ENCODE peak calls at places on chromosome 14, in seven cellular contexts. Y is stomach, L is tibial artery, F is left ventricle myocardium inferior, D is A549, J is right atrium auricular region, A is lower lobe of right lung. G is an unnamed sample. For H3K9me3, the result is how much of the 10 kb centered on the place peaks cover.

GRCh38 chr14:77838756-77839565 is 39.1 kb downstream of the ADCK1 start:
- DNase-seq in Y (no peak), L (no peak), F (no peak), D (no peak), J (no peak), A (no peak), G (no peak)

GRCh38 chr14:86858043-86858442 is 1134.9 kb downstream of the GALC start:
- DNase-seq in Y (no peak), L (no peak), F (no peak), D (no peak), J (no peak), A (no peak), G (no peak)

GRCh38 chr14:50943261-50943942 is 881 bp downstream of the PYGL start:
- DNase-seq in Y (peak), L (peak), F (peak), D (peak), J (peak), A (peak), G (no peak)

GRCh38 chr14:39069923-39070322 is 33.1 kb downstream of the SEC23A start:
- DNase-seq in Y (no peak), L (no peak), F (no peak), D (no peak), J (no peak), A (no peak), G (no peak)

GRCh38 chr14:69610859-69611263 is 535 bp upstream of the SUSD6 start:
- DNase-seq in Y (no peak), L (no peak), F (no peak), D (no peak), J (no peak), A (no peak), G (no peak)

GRCh38 chr14:77071938-77072388 is 26.1 kb upstream of the CIPC start:
- DNase-seq in Y (no peak), L (no peak), F (no peak), D (no peak), J (no peak), A (no peak), G (no peak)

GRCh38 chr14:61502459-61503093 is 181.2 kb downstream of the PRKCH start:
- DNase-seq in Y (no peak), L (no peak), F (no peak), D (no peak), J (no peak), A (no peak), G (no peak)

GRCh38 chr14:25150934-25151790 is 101.2 kb upstream of the STXBP6 start:
- DNase-seq in Y (no peak), L (no peak), F (no peak), D (peak), J (no peak), A (no peak), G (no peak)

GRCh38 chr14:76834296-76834695 is 8.1 kb downstream of the LRRC74A start:
- DNase-seq in Y (no peak), L (no peak), F (no peak), D (no peak), J (no peak), A (no peak), G (no peak)

GRCh38 chr14:58408681-58409080 is 13.0 kb downstream of the TOMM20L start:
- DNase-seq in Y (no peak), L (no peak), F (no peak), D (no peak), J (no peak), A (no peak), G (no peak)

GRCh38 chr14:104561124-104561531 is 18.4 kb upstream of the C14orf180 start:
- DNase-seq in Y (no peak), L (no peak), F (no peak), D (no peak), J (no peak), A (no peak), G (no peak)

GRCh38 chr14:20035449-20035848 is 389 bp downstream of the OR4K13 start:
- DNase-seq in Y (no peak), L (no peak), F (no peak), D (no peak), J (no peak), A (no peak), G (no peak)
- H3K9me3 ChIP-seq in Y (under half), L (under half), F (under half), D (under half), J (under half), A (under half), G (under half)

GRCh38 chr14:53885241-53885640 is 71.4 kb downstream of the BMP4 start:
- DNase-seq in Y (no peak), L (no peak), F (no peak), D (no peak), J (no peak), A (no peak), G (no peak)
- H3K27ac ChIP-seq in Y (no peak), L (no peak), F (no peak), D (no peak), J (no peak), A (no peak), G (no peak)

GRCh38 chr14:65997350-65997749 is 488.8 kb upstream of the CCDC196 start:
- DNase-seq in Y (no peak), L (no peak), F (no peak), D (no peak), J (no peak), A (no peak), G (no peak)

GRCh38 chr14:65999865-66000264 is 486.3 kb upstream of the CCDC196 start:
- DNase-seq in Y (no peak), L (no peak), F (no peak), D (no peak), J (no peak), A (no peak), G (no peak)

GRCh38 chr14:66000771-66001170 is 485.4 kb upstream of the CCDC196 start:
- DNase-seq in Y (no peak), L (no peak), F (no peak), D (no peak), J (no peak), A (no peak), G (no peak)

GRCh38 chr14:66003082-66003740 is 483.0 kb upstream of the CCDC196 start:
- DNase-seq in Y (no peak), L (no peak), F (no peak), D (no peak), J (no peak), A (no peak), G (no peak)

GRCh38 chr14:66001356-66001755 is 484.8 kb upstream of the CCDC196 start:
- DNase-seq in Y (no peak), L (no peak), F (no peak), D (no peak), J (no peak), A (no peak), G (no peak)
- TF ChIP-seq CTCF in Y (no peak), L (no peak), F (no peak), D (no peak), J (no peak), A (no peak), G (no peak)

DNA sequence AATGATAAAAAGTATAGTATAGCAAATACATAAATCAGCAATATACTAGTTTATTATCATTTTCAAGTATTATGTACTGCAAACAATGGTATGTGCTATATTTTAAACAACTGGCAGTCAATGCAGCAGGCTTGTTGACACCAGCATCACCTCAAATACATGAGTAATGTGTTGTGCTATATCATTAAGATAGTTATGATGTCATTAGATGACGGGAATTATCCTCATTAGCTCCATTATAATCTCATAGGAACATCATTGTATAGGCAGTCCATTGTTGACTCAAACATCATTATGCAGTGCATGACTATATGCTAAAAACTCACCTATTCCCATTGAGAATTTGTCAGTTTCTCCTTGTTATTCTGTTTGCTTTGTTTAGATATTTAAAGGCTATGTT is 85.4 kb downstream of the PRKD1 start:
- DNase-seq in Y (no peak), L (no peak), F (no peak), D (no peak), J (no peak), A (no peak), G (no peak)
- H3K9me3 ChIP-seq in Y (under half), L (under half), F (under half), D (under half), J (under half), A (under half), G (under half)

GRCh38 chr14:93045965-93046695 is 69.6 kb downstream of the ITPK1 start:
- DNase-seq in Y (no peak), L (no peak), F (no peak), D (no peak), J (no peak), A (no peak), G (peak)

GRCh38 chr14:93047661-93048060 is 68.1 kb downstream of the ITPK1 start:
- DNase-seq in Y (no peak), L (peak), F (peak), D (no peak), J (no peak), A (no peak), G (no peak)

GRCh38 chr14:93047187-93047586 is 68.5 kb downstream of the ITPK1 start:
- DNase-seq in Y (no peak), L (no peak), F (peak), D (no peak), J (no peak), A (no peak), G (no peak)

GRCh38 chr14:93045211-93045674 is 70.5 kb downstream of the ITPK1 start:
- DNase-seq in Y (no peak), L (no peak), F (no peak), D (no peak), J (no peak), A (no peak), G (no peak)

GRCh38 chr14:93046696-93047050 is 69.1 kb downstream of the ITPK1 start:
- DNase-seq in Y (no peak), L (no peak), F (peak), D (no peak), J (no peak), A (no peak), G (no peak)
- H3K27ac ChIP-seq in Y (peak), L (no peak), F (peak), D (no peak), J (peak), A (no peak), G (no peak)

GRCh38 chr14:102096569-102097188 is 9.8 kb upstream of the HSP90AA1 start:
- DNase-seq in Y (peak), L (peak), F (peak), D (peak), J (peak), A (peak), G (peak)
- TF ChIP-seq CTCF in Y (peak), L (peak), F (peak), D (peak), J (peak), A (peak), G (peak)

DNA sequence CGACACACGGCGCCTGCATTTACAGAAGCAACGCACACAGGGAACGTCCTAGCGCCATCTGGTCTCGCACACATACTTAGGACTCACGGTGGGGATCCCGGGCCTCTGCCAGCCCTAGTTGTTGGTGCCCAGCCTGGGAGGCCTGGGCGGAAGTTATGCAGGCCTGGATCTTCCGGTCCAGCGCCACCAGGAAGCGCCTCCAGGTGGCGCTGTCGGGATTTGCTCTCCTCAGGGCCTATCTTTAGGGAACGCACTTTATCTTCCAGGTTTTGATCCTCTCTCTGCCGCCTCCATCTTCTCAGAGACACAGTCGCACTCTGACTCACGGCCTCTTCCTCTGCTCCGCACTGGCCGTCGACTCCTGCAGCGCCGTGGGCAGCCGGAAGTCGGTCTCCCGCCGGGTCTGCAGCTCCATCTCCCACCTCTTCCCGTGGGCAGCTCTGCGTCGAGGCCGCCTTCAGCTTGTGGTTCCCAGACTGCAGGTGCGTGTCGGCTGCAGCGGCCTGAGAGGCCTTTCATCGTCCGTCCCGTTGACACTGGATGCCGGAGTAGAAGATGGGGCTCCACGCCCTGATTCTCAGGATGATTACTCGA is 760.4 kb downstream of the TMEM121 start:
- DNase-seq in Y (no peak), L (no peak), F (no peak), D (peak), J (no peak), A (no peak), G (no peak)
- H3K9me3 ChIP-seq in Y (under half), L (under half), F (under half), D (under half), J (under half), A (under half), G (under half)

DNA sequence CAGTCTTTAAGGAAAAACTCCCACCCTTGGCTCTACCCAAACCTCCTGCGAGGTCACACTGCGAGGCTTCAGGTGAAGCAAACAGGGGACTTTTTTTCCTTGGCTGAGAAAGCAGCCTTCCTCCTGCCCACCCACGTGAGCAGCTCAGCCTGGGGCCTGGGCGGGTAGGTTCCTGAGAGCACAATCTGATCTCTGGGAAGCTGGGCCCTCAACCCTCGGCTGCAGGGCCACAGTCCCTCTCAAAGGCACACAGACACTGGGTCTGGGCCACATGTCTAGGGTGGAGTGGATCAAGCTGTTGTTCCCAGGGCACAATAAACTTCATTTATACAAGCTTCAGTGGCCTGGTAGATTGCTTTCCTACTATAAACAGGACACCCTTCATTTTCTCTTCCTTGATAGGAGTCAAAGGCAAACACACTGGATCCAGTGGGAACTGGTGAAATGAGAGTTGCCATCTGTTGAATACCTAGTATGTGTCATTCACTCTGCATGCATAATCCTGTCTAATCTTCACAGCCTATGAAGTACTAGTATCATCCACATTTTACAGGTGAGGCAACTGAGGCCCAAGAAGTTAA is 41.3 kb upstream of the PNMA1 start:
- DNase-seq in Y (peak), L (no peak), F (peak), D (no peak), J (no peak), A (no peak), G (no peak)
- H3K27ac ChIP-seq in Y (peak), L (peak), F (peak), D (peak), J (peak), A (peak), G (peak)

GRCh38 chr14:43539210-43539609 is 967.9 kb downstream of the FSCB start:
- DNase-seq in Y (no peak), L (no peak), F (no peak), D (peak), J (no peak), A (no peak), G (no peak)
- TF ChIP-seq CTCF in Y (peak), L (no peak), F (peak), D (peak), J (no peak), A (peak), G (peak)

GRCh38 chr14:32898876-32899275 is 39.8 kb upstream of the NPAS3 start:
- DNase-seq in Y (no peak), L (no peak), F (no peak), D (no peak), J (no peak), A (no peak), G (no peak)

GRCh38 chr14:32905052-32905451 is 33.6 kb upstream of the NPAS3 start:
- DNase-seq in Y (no peak), L (no peak), F (no peak), D (no peak), J (no peak), A (no peak), G (no peak)

GRCh38 chr14:32897724-32898064 is 41.0 kb upstream of the NPAS3 start:
- DNase-seq in Y (no peak), L (no peak), F (no peak), D (no peak), J (no peak), A (no peak), G (no peak)

GRCh38 chr14:32896979-32897723 is 41.5 kb upstream of the NPAS3 start:
- DNase-seq in Y (no peak), L (no peak), F (no peak), D (no peak), J (no peak), A (no peak), G (no peak)

GRCh38 chr14:32900602-32901001 is 38.1 kb upstream of the NPAS3 start:
- DNase-seq in Y (no peak), L (no peak), F (no peak), D (no peak), J (no peak), A (no peak), G (no peak)
- H3K9me3 ChIP-seq in Y (under half), L (under half), F (under half), D (under half), J (under half), A (under half), G (under half)

G was measured in AG04450.